ENCODE peak calls at places on chromosomes 6 and 20, in six cellular contexts. X is tibial artery, C is prostate gland, K is adrenal gland, O is MM.1S, E is A673. P is an unnamed sample. For H3K4me1 and H3K9me3, the result is how much of the 10 kb centered on the place peaks cover.

GRCh38 chr6:168934856-168935627 is 318.6 kb downstream of the THBS2 start:
- DNase-seq in O (no peak), K (no peak), X (no peak), E (no peak), C (no peak), P (no peak)

GRCh38 chr6:136446579-136447182 is 103.5 kb downstream of the MAP7 start:
- DNase-seq in O (no peak), K (no peak), C (no peak), X (no peak), E (no peak), P (no peak)

GRCh38 chr6:45741437-45742166 is 274.1 kb downstream of the CLIC5 start:
- DNase-seq in C (no peak), X (peak), E (no peak), K (no peak), O (peak), P (no peak)

GRCh38 chr20:49510562-49511117 is 28.2 kb upstream of the KCNB1 start:
- DNase-seq in K (peak), C (peak), X (peak), E (no peak), O (no peak), P (peak)

GRCh38 chr20:63942250-63943006 is 13.8 kb downstream of the UCKL1 start:
- DNase-seq in K (no peak), E (peak), C (no peak), X (no peak), O (no peak), P (peak)

GRCh38 chr6:45421700-45422540 is 44.2 kb upstream of the SUPT3H start:
- DNase-seq in K (peak), X (peak), O (peak), E (peak), C (peak), P (peak)

GRCh38 chr6:163485388-163485851 is 70.9 kb downstream of the QKI start:
- DNase-seq in E (no peak), C (no peak), X (no peak), O (no peak), K (no peak), P (no peak)

GRCh38 chr6:1604991-1605821 is 4.5 kb upstream of the FOXC1 start:
- DNase-seq in C (no peak), O (no peak), E (no peak), X (no peak), K (no peak), P (no peak)

GRCh38 chr20:10076126-10077080 is 41.6 kb downstream of the ANKEF1 start:
- DNase-seq in X (no peak), C (peak), K (no peak), E (no peak), O (no peak), P (no peak)

GRCh38 chr6:105459884-105460283 is 57.0 kb upstream of the PREP start:
- DNase-seq in X (no peak), E (peak), K (no peak), O (no peak), C (no peak), P (no peak)

GRCh38 chr6:90911600-90911999 is 324.7 kb upstream of the MAP3K7 start:
- DNase-seq in X (no peak), E (no peak), O (no peak), C (no peak), K (no peak), P (no peak)

GRCh38 chr20:22910287-22910852 is 124.7 kb upstream of the SSTR4 start:
- DNase-seq in O (no peak), X (no peak), E (no peak), K (no peak), C (no peak), P (no peak)

GRCh38 chr6:4762294-4762693 is 13.9 kb upstream of the CDYL start:
- DNase-seq in E (no peak), C (no peak), O (no peak), K (no peak), X (no peak), P (no peak)

GRCh38 chr20:24148372-24148771 is 159.8 kb upstream of the GGTLC1 start:
- DNase-seq in C (no peak), O (peak), X (no peak), E (no peak), K (no peak), P (no peak)

GRCh38 chr6:88565409-88565811 is 398.0 kb downstream of the RNGTT start:
- DNase-seq in C (no peak), X (no peak), K (no peak), O (no peak), E (no peak), P (no peak)

DNA sequence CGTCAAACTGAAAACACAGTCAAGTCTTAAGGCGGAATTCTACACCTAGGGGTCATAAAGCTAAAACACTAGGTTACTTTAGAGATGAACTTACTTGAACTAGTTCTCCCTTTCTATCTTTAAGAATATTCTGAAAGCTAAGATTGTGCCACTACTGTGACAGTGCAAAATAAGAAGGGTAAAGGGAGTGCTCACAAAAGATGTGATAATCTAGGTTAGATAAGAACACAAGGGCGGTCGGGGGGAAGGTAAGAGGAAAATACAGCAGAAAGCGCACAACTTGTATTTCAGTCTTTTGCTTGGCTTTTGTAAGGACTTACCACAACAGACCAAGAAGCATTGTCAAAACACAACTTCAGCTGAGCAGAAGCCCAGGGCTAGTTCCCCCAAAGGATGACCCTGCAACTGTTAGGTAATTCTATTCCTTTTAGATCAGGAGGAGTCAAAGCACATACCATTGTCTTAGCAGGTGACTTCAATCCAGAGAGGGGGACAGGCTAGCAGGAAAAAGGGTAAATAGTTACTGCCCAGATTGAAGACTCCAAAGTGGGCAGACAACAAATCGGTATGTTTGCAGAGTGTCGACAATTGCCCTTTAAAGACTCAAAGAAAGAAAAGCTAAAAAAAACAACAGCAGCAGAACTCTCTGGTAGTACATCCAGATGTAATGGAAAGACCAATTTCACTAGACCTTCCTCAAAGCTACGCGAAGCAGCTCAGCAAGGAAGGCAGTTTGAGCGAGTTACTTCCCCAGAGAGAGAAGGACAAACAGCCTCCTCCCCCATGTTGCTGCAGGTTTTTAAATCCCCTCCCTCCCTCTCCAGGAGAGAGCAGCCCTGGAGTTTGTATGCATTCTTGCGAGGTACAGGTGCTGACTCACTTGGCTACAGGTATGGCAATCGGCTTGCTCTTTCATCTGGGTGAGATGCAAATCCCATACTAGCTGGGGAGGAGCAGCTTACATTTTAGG is 59.0 kb downstream of the RIPOR2 start:
- DNase-seq in C (no peak), K (no peak), X (no peak), E (no peak), O (no peak), P (peak)
- H3K4me3 ChIP-seq in C (no peak), K (no peak), X (no peak), E (no peak), O (no peak), P (no peak)

GRCh38 chr6:52547647-52548352 is 29.1 kb downstream of the TRAM2 start:
- DNase-seq in C (no peak), K (no peak), E (no peak), O (no peak), X (no peak), P (no peak)
- H3K4me1 ChIP-seq in C (under half), K (half or more), E (half or more), O (half or more), X (under half), P (half or more)

GRCh38 chr6:39997101-39997635 is 62.9 kb upstream of the MOCS1 start:
- DNase-seq in O (no peak), X (no peak), C (no peak), K (no peak), E (no peak), P (no peak)

GRCh38 chr6:39998126-39998525 is 63.9 kb upstream of the MOCS1 start:
- DNase-seq in K (no peak), O (no peak), C (no peak), E (no peak), X (no peak), P (no peak)

GRCh38 chr6:39995633-39996032 is 61.4 kb upstream of the MOCS1 start:
- DNase-seq in C (no peak), O (no peak), K (no peak), X (no peak), E (no peak), P (no peak)

GRCh38 chr6:40000964-40001515 is 66.8 kb upstream of the MOCS1 start:
- DNase-seq in K (no peak), C (no peak), E (no peak), O (no peak), X (no peak), P (no peak)

GRCh38 chr6:39999006-39999867 is 65.0 kb upstream of the MOCS1 start:
- DNase-seq in C (no peak), X (no peak), K (no peak), E (no peak), O (no peak), P (no peak)
- H3K9me3 ChIP-seq in C (under half), X (under half), K (under half), E (under half), O (under half), P (under half)

DNA sequence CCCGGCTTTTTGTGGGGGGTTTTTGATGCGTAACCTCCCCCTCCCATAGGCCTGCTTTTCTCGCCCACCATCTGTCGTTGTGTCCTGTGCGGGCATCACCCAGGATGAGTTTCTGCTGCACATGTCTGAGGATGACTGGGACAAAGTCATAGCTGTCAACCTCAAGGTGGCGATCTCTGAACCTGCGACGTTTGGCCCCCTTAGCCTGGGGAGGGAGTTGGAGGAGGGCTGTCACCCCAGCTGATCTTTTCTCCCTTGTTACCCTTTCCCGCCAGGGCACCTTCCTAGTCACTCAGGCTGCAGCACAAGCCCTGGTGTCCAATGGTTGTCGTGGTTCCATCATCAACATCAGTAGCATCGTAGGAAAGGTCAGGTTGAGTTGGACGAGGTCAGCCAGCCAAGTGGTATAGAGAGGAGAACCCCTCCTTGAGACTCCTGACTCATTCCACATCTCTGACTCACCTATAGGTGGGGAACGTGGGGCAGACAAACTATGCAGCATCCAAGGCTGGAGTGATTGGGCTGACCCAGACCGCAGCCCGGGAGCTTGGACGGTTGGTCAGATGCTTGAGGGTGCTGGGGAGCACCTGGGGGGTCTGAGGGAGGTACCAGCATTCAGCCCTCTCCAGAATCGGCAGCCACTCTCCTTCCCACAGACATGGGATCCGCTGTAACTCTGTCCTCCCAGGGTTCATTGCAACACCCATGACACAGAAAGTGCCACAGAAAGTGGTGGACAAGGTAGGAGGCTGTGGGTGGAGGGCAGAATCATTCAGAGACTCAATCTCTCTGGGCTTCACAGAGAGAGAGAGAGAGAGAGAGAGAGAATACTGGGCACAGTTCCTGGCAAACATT is 944 bp downstream of the HSD17B8 start:
- DNase-seq in O (peak), E (no peak), K (no peak), C (no peak), X (no peak), P (peak)
- H3K4me3 ChIP-seq in O (peak), E (peak), K (peak), C (peak), X (peak), P (peak)

DNA sequence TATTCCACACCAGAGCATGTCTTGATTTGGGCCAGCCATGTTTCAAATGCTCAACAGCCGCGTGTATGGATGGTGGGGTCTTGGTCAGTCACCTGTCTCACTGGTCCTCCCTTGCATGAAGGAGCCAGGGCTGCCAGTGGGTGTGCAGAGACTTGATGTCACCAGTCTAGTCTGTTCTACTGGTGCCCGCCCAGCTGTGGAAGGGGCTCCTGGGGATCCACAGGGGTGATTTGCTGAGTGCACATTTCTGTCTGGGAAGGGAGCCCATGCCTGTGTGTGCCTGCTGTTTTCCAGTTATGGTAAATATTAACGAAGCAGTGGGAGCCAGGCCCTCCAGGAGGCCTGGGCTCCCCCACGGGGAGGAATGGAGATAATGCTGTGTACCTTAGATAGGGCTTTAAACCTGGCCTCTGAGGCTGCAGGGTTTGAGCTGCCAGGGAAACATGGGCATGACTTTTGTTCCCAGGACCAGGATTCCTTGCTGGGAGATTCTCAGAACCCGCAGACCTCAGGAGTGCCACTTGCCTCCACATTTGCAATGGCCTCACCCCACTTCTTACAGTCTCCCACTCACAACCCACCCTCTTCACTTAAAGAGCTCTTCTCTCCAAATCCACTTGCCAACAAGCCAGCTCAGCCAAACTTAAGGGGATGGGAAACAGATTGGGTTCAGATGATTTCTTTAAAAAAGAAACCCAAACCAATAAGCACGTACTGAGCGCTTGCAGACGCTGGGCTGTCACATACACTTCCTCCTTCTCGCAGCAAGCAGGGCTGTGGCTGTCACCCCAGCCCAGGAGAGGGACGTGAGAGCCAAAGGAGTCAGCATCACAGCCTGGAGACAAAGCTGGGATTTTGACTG is 54.1 kb downstream of the VEGFA start:
- DNase-seq in O (no peak), K (no peak), X (no peak), E (peak), C (no peak), P (peak)
- H3K4me1 ChIP-seq in O (under half), K (under half), X (under half), E (under half), C (under half), P (half or more)

P was measured in Caco-2.